ENCODE peak calls at places on chromosomes 13 and 19, in seven cellular contexts. One of them, this sample, is unnamed.
A peak's percentile ranks its signal among the peaks of the same experiment; 100 is the strongest.

GRCh38 chr13:33053397-33054066 is 37.3 kb downstream of the KL start:
- DNase-seq in adrenal gland: no peak
- DNase-seq in posterior vena cava: no peak
- DNase-seq in mucosa of descending colon: no peak
- DNase-seq in pulmonary artery endothelial cell: no peak
- DNase-seq in right cardiac atrium: no peak
- DNase-seq in H54: no peak
- DNase-seq in this sample: no peak

GRCh38 chr13:109939838-109940237 is 153.5 kb upstream of the IRS2 start:
- DNase-seq in adrenal gland: no peak
- DNase-seq in H54: no peak
- DNase-seq in pulmonary artery endothelial cell: no peak
- DNase-seq in right cardiac atrium: no peak
- DNase-seq in mucosa of descending colon: no peak
- DNase-seq in posterior vena cava: no peak
- DNase-seq in this sample: no peak

GRCh38 chr19:10114651-10115391 is 3.3 kb downstream of the P2RY11 start:
- DNase-seq in adrenal gland: peak; percentile 24
- DNase-seq in posterior vena cava: peak; percentile 68
- DNase-seq in pulmonary artery endothelial cell: no peak
- DNase-seq in mucosa of descending colon: no peak
- DNase-seq in H54: no peak
- DNase-seq in right cardiac atrium: peak; percentile 33
- DNase-seq in this sample: no peak

GRCh38 chr13:51825681-51826254 is 19.2 kb downstream of the TMEM272 start:
- DNase-seq in right cardiac atrium: no peak
- DNase-seq in H54: no peak
- DNase-seq in mucosa of descending colon: no peak
- DNase-seq in adrenal gland: no peak
- DNase-seq in posterior vena cava: no peak
- DNase-seq in pulmonary artery endothelial cell: no peak
- DNase-seq in this sample: no peak

GRCh38 chr13:39232401-39232980 is 194.2 kb downstream of the NHLRC3 start:
- DNase-seq in posterior vena cava: no peak
- DNase-seq in H54: no peak
- DNase-seq in adrenal gland: no peak
- DNase-seq in mucosa of descending colon: no peak
- DNase-seq in right cardiac atrium: no peak
- DNase-seq in pulmonary artery endothelial cell: no peak
- DNase-seq in this sample: no peak

GRCh38 chr19:52307275-52307674 is 10.3 kb downstream of the ZNF480 start:
- DNase-seq in posterior vena cava: no peak
- DNase-seq in right cardiac atrium: no peak
- DNase-seq in H54: no peak
- DNase-seq in adrenal gland: no peak
- DNase-seq in pulmonary artery endothelial cell: no peak
- DNase-seq in mucosa of descending colon: peak; percentile 21
- DNase-seq in this sample: no peak

GRCh38 chr13:40233731-40234195 is 432.7 kb downstream of the FOXO1 start:
- DNase-seq in pulmonary artery endothelial cell: no peak
- DNase-seq in mucosa of descending colon: no peak
- DNase-seq in posterior vena cava: peak; percentile 76
- DNase-seq in right cardiac atrium: peak; percentile 67
- DNase-seq in adrenal gland: peak; percentile 35
- DNase-seq in H54: no peak
- DNase-seq in this sample: no peak

GRCh38 chr13:96551540-96551939 is 442.7 kb downstream of the OXGR1 start:
- DNase-seq in H54: no peak
- DNase-seq in posterior vena cava: no peak
- DNase-seq in adrenal gland: peak; percentile 18
- DNase-seq in mucosa of descending colon: no peak
- DNase-seq in pulmonary artery endothelial cell: no peak
- DNase-seq in right cardiac atrium: no peak
- DNase-seq in this sample: no peak

GRCh38 chr13:74325106-74325505 is 190.9 kb upstream of the KLF12 start:
- DNase-seq in posterior vena cava: no peak
- DNase-seq in H54: no peak
- DNase-seq in pulmonary artery endothelial cell: no peak
- DNase-seq in right cardiac atrium: peak; percentile 14
- DNase-seq in adrenal gland: no peak
- DNase-seq in mucosa of descending colon: no peak
- DNase-seq in this sample: no peak

GRCh38 chr19:23528376-23528775 is 133.1 kb upstream of the ZNF91 start:
- DNase-seq in pulmonary artery endothelial cell: no peak
- DNase-seq in posterior vena cava: no peak
- DNase-seq in H54: no peak
- DNase-seq in right cardiac atrium: no peak
- DNase-seq in mucosa of descending colon: no peak
- DNase-seq in adrenal gland: no peak
- DNase-seq in this sample: no peak

GRCh38 chr19:3055741-3056453 is 6.4 kb downstream of the TLE5 start:
- DNase-seq in posterior vena cava: no peak
- DNase-seq in adrenal gland: peak; percentile 55
- DNase-seq in pulmonary artery endothelial cell: no peak
- DNase-seq in H54: no peak
- DNase-seq in mucosa of descending colon: peak; percentile 83
- DNase-seq in right cardiac atrium: no peak
- DNase-seq in this sample: no peak

GRCh38 chr13:99313473-99313872 is 6.3 kb upstream of the GPR183 start:
- DNase-seq in adrenal gland: no peak
- DNase-seq in H54: no peak
- DNase-seq in posterior vena cava: no peak
- DNase-seq in pulmonary artery endothelial cell: peak; percentile 79
- DNase-seq in right cardiac atrium: no peak
- DNase-seq in mucosa of descending colon: no peak
- DNase-seq in this sample: no peak

GRCh38 chr13:50400930-50401553 is 385.8 kb downstream of the KCNRG start:
- DNase-seq in H54: peak; percentile 10
- DNase-seq in mucosa of descending colon: no peak
- DNase-seq in adrenal gland: peak; percentile 61
- DNase-seq in posterior vena cava: no peak
- DNase-seq in right cardiac atrium: no peak
- DNase-seq in pulmonary artery endothelial cell: no peak
- DNase-seq in this sample: no peak

GRCh38 chr13:110116072-110116487 is 190.9 kb downstream of the COL4A1 start:
- DNase-seq in posterior vena cava: peak; percentile 89
- DNase-seq in pulmonary artery endothelial cell: no peak
- DNase-seq in adrenal gland: peak; percentile 45
- DNase-seq in right cardiac atrium: peak; percentile 53
- DNase-seq in mucosa of descending colon: peak; percentile 76
- DNase-seq in H54: peak; percentile 65
- DNase-seq in this sample: no peak

GRCh38 chr19:18157465-18158063 is 4.6 kb downstream of the PIK3R2 start:
- DNase-seq in mucosa of descending colon: no peak
- DNase-seq in pulmonary artery endothelial cell: no peak
- DNase-seq in right cardiac atrium: no peak
- DNase-seq in H54: no peak
- DNase-seq in adrenal gland: peak; percentile 83
- DNase-seq in posterior vena cava: no peak
- DNase-seq in this sample: no peak

GRCh38 chr13:31090921-31091624 is 70.6 kb downstream of the HSPH1 start:
- DNase-seq in right cardiac atrium: no peak
- DNase-seq in mucosa of descending colon: no peak
- DNase-seq in posterior vena cava: no peak
- DNase-seq in H54: no peak
- DNase-seq in adrenal gland: no peak
- DNase-seq in pulmonary artery endothelial cell: peak; percentile 36
- DNase-seq in this sample: no peak

GRCh38 chr13:95924389-95924994 is 128.7 kb downstream of the UGGT2 start:
- DNase-seq in posterior vena cava: no peak
- DNase-seq in right cardiac atrium: no peak
- DNase-seq in adrenal gland: peak; percentile 44
- DNase-seq in mucosa of descending colon: no peak
- DNase-seq in H54: peak; percentile 66
- DNase-seq in pulmonary artery endothelial cell: no peak
- DNase-seq in this sample: no peak

GRCh38 chr13:114077938-114078335 is 54.5 kb downstream of the RASA3 start:
- DNase-seq in pulmonary artery endothelial cell: no peak
- DNase-seq in adrenal gland: no peak
- DNase-seq in mucosa of descending colon: no peak
- DNase-seq in posterior vena cava: peak; percentile 79
- DNase-seq in right cardiac atrium: no peak
- DNase-seq in H54: no peak
- DNase-seq in this sample: no peak

GRCh38 chr19:20066861-20067260 is 10.9 kb upstream of the ZNF90 start:
- DNase-seq in adrenal gland: no peak
- DNase-seq in right cardiac atrium: no peak
- DNase-seq in H54: no peak
- DNase-seq in mucosa of descending colon: no peak
- DNase-seq in pulmonary artery endothelial cell: no peak
- DNase-seq in posterior vena cava: no peak
- DNase-seq in this sample: no peak

GRCh38 chr19:28305513-28305912 is 907.4 kb downstream of the UQCRFS1 start:
- DNase-seq in adrenal gland: no peak
- DNase-seq in H54: no peak
- DNase-seq in mucosa of descending colon: no peak
- DNase-seq in posterior vena cava: no peak
- DNase-seq in pulmonary artery endothelial cell: no peak
- DNase-seq in right cardiac atrium: no peak
- DNase-seq in this sample: no peak

GRCh38 chr13:29577135-29578051 is 18.1 kb downstream of the SLC7A1 start:
- DNase-seq in H54: no peak
- DNase-seq in mucosa of descending colon: no peak
- DNase-seq in pulmonary artery endothelial cell: no peak
- DNase-seq in posterior vena cava: no peak
- DNase-seq in adrenal gland: peak; percentile 39
- DNase-seq in right cardiac atrium: no peak
- DNase-seq in this sample: no peak

GRCh38 chr19:3852614-3853254 is 16.1 kb downstream of the ZFR2 start:
- DNase-seq in adrenal gland: no peak
- DNase-seq in H54: peak; percentile 95
- DNase-seq in posterior vena cava: no peak
- DNase-seq in right cardiac atrium: no peak
- DNase-seq in pulmonary artery endothelial cell: no peak
- DNase-seq in mucosa of descending colon: peak; percentile 68
- DNase-seq in this sample: no peak

GRCh38 chr13:95133498-95133897 is 167.8 kb downstream of the ABCC4 start:
- DNase-seq in H54: no peak
- DNase-seq in right cardiac atrium: no peak
- DNase-seq in pulmonary artery endothelial cell: no peak
- DNase-seq in adrenal gland: no peak
- DNase-seq in mucosa of descending colon: no peak
- DNase-seq in posterior vena cava: no peak
- DNase-seq in this sample: no peak

GRCh38 chr19:13102666-13103584 is at the start of gene LYL1:
- DNase-seq in adrenal gland: peak; percentile 76
- DNase-seq in pulmonary artery endothelial cell: peak; percentile 88
- DNase-seq in right cardiac atrium: peak; percentile 93
- DNase-seq in posterior vena cava: peak; percentile 94
- DNase-seq in H54: no peak
- DNase-seq in mucosa of descending colon: peak; percentile 60
- DNase-seq in this sample: no peak

GRCh38 chr19:28504727-28505126 is 708.2 kb downstream of the UQCRFS1 start:
- DNase-seq in right cardiac atrium: no peak
- DNase-seq in mucosa of descending colon: no peak
- DNase-seq in H54: no peak
- DNase-seq in pulmonary artery endothelial cell: no peak
- DNase-seq in adrenal gland: no peak
- DNase-seq in posterior vena cava: no peak
- DNase-seq in this sample: no peak

GRCh38 chr13:31485651-31486051 is 253.7 kb upstream of the RXFP2 start:
- DNase-seq in posterior vena cava: no peak
- DNase-seq in right cardiac atrium: no peak
- DNase-seq in pulmonary artery endothelial cell: no peak
- DNase-seq in adrenal gland: no peak
- DNase-seq in H54: no peak
- DNase-seq in mucosa of descending colon: no peak
- DNase-seq in this sample: no peak

GRCh38 chr13:86986448-86986847 is 684.7 kb upstream of the SLITRK5 start:
- DNase-seq in pulmonary artery endothelial cell: no peak
- DNase-seq in posterior vena cava: no peak
- DNase-seq in adrenal gland: no peak
- DNase-seq in H54: no peak
- DNase-seq in right cardiac atrium: no peak
- DNase-seq in mucosa of descending colon: no peak
- DNase-seq in this sample: no peak

GRCh38 chr13:30257433-30258099 is 49.8 kb downstream of the KATNAL1 start:
- DNase-seq in H54: no peak
- DNase-seq in adrenal gland: no peak
- DNase-seq in right cardiac atrium: no peak
- DNase-seq in posterior vena cava: no peak
- DNase-seq in mucosa of descending colon: no peak
- DNase-seq in pulmonary artery endothelial cell: no peak
- DNase-seq in this sample: no peak

GRCh38 chr13:79409828-79410227 is 3.8 kb upstream of the RBM26 start:
- DNase-seq in mucosa of descending colon: no peak
- DNase-seq in right cardiac atrium: no peak
- DNase-seq in adrenal gland: no peak
- DNase-seq in posterior vena cava: no peak
- DNase-seq in H54: no peak
- DNase-seq in pulmonary artery endothelial cell: no peak
- DNase-seq in this sample: no peak

GRCh38 chr19:5934779-5935472 is 20.9 kb downstream of the CAPS start:
- DNase-seq in adrenal gland: no peak
- DNase-seq in H54: no peak
- DNase-seq in pulmonary artery endothelial cell: peak; percentile 36
- DNase-seq in mucosa of descending colon: no peak
- DNase-seq in posterior vena cava: no peak
- DNase-seq in right cardiac atrium: no peak
- DNase-seq in this sample: no peak

GRCh38 chr19:7989071-7989575 is 16.3 kb downstream of the ELAVL1 start:
- DNase-seq in mucosa of descending colon: no peak
- DNase-seq in H54: no peak
- DNase-seq in pulmonary artery endothelial cell: no peak
- DNase-seq in posterior vena cava: no peak
- DNase-seq in right cardiac atrium: no peak
- DNase-seq in adrenal gland: no peak
- DNase-seq in this sample: no peak

GRCh38 chr13:86269511-86269910 is 470.3 kb upstream of the SLITRK6 start:
- DNase-seq in mucosa of descending colon: no peak
- DNase-seq in adrenal gland: no peak
- DNase-seq in pulmonary artery endothelial cell: no peak
- DNase-seq in right cardiac atrium: no peak
- DNase-seq in posterior vena cava: no peak
- DNase-seq in H54: no peak
- DNase-seq in this sample: no peak

GRCh38 chr13:33676045-33676699 is 141.8 kb upstream of the RFC3 start:
- DNase-seq in posterior vena cava: no peak
- DNase-seq in mucosa of descending colon: peak; percentile 49
- DNase-seq in adrenal gland: peak; percentile 34
- DNase-seq in right cardiac atrium: no peak
- DNase-seq in H54: no peak
- DNase-seq in pulmonary artery endothelial cell: no peak
- DNase-seq in this sample: no peak

This sample was measured in activated CD4-positive, CD25-positive, alpha-beta regulatory T cell treated with anti-CD3 and anti-CD28 coated beads, Interleukin-2, amount 50 U/mL, for 16 hours.